ENCODE peak calls at places on chromosome 6, in nine cellular contexts. One of them, this sample, is unnamed.

GRCh38 chr6:37657117-37657886 is 40.4 kb downstream of the MDGA1 start:
- DNase-seq in RPMI8226: no peak
- DNase-seq in lower lobe of right lung: no peak
- DNase-seq in HFF-Myc: no peak
- DNase-seq in HFFc6: peak; percentile 41
- DNase-seq in neural crest cell: no peak
- DNase-seq in keratinocyte: peak; percentile 56
- DNase-seq in ELF-1: no peak
- DNase-seq in stimulated activated CD4-positive, alpha-beta T cell treated with anti-CD3 and anti-CD28 coated beads, Interleukin-4, amount 100 ng/mL, for 1 hour: no peak
- DNase-seq in this sample: no peak

GRCh38 chr6:78570044-78570443 is 297.3 kb upstream of the IRAK1BP1 start:
- DNase-seq in stimulated activated CD4-positive, alpha-beta T cell treated with anti-CD3 and anti-CD28 coated beads, Interleukin-4, amount 100 ng/mL, for 1 hour: no peak
- DNase-seq in lower lobe of right lung: no peak
- DNase-seq in HFFc6: no peak
- DNase-seq in keratinocyte: no peak
- DNase-seq in RPMI8226: no peak
- DNase-seq in neural crest cell: no peak
- DNase-seq in HFF-Myc: no peak
- DNase-seq in ELF-1: peak; percentile 76
- DNase-seq in this sample: no peak

GRCh38 chr6:150076196-150076893 is 7.4 kb upstream of the ULBP3 start:
- DNase-seq in keratinocyte: no peak
- DNase-seq in lower lobe of right lung: no peak
- DNase-seq in HFFc6: no peak
- DNase-seq in neural crest cell: no peak
- DNase-seq in HFF-Myc: no peak
- DNase-seq in RPMI8226: no peak
- DNase-seq in ELF-1: no peak
- DNase-seq in stimulated activated CD4-positive, alpha-beta T cell treated with anti-CD3 and anti-CD28 coated beads, Interleukin-4, amount 100 ng/mL, for 1 hour: no peak
- DNase-seq in this sample: no peak

GRCh38 chr6:71334768-71335167 is 46.2 kb downstream of the OGFRL1 start:
- DNase-seq in lower lobe of right lung: no peak
- DNase-seq in keratinocyte: no peak
- DNase-seq in HFF-Myc: no peak
- DNase-seq in stimulated activated CD4-positive, alpha-beta T cell treated with anti-CD3 and anti-CD28 coated beads, Interleukin-4, amount 100 ng/mL, for 1 hour: no peak
- DNase-seq in neural crest cell: no peak
- DNase-seq in RPMI8226: no peak
- DNase-seq in HFFc6: no peak
- DNase-seq in ELF-1: no peak
- DNase-seq in this sample: no peak

GRCh38 chr6:38354033-38354373 is 285.7 kb downstream of the BTBD9 start:
- DNase-seq in RPMI8226: no peak
- DNase-seq in HFFc6: no peak
- DNase-seq in stimulated activated CD4-positive, alpha-beta T cell treated with anti-CD3 and anti-CD28 coated beads, Interleukin-4, amount 100 ng/mL, for 1 hour: no peak
- DNase-seq in neural crest cell: no peak
- DNase-seq in keratinocyte: no peak
- DNase-seq in ELF-1: no peak
- DNase-seq in lower lobe of right lung: no peak
- DNase-seq in HFF-Myc: no peak
- DNase-seq in this sample: no peak

GRCh38 chr6:30548375-30548774 is 7.9 kb downstream of the GNL1 start:
- DNase-seq in ELF-1: no peak
- DNase-seq in RPMI8226: no peak
- DNase-seq in HFFc6: peak; percentile 52
- DNase-seq in HFF-Myc: no peak
- DNase-seq in keratinocyte: no peak
- DNase-seq in neural crest cell: no peak
- DNase-seq in stimulated activated CD4-positive, alpha-beta T cell treated with anti-CD3 and anti-CD28 coated beads, Interleukin-4, amount 100 ng/mL, for 1 hour: no peak
- DNase-seq in lower lobe of right lung: no peak
- DNase-seq in this sample: no peak

GRCh38 chr6:132819405-132820145 is 5.2 kb downstream of the RPS12 start:
- DNase-seq in ELF-1: peak; percentile 21
- DNase-seq in RPMI8226: no peak
- DNase-seq in neural crest cell: no peak
- DNase-seq in keratinocyte: no peak
- DNase-seq in stimulated activated CD4-positive, alpha-beta T cell treated with anti-CD3 and anti-CD28 coated beads, Interleukin-4, amount 100 ng/mL, for 1 hour: no peak
- DNase-seq in HFF-Myc: no peak
- DNase-seq in lower lobe of right lung: no peak
- DNase-seq in HFFc6: no peak
- DNase-seq in this sample: no peak

GRCh38 chr6:137746264-137746663 is 120.8 kb upstream of the TNFAIP3 start:
- DNase-seq in ELF-1: no peak
- DNase-seq in HFF-Myc: no peak
- DNase-seq in lower lobe of right lung: no peak
- DNase-seq in HFFc6: no peak
- DNase-seq in neural crest cell: no peak
- DNase-seq in keratinocyte: no peak
- DNase-seq in RPMI8226: no peak
- DNase-seq in stimulated activated CD4-positive, alpha-beta T cell treated with anti-CD3 and anti-CD28 coated beads, Interleukin-4, amount 100 ng/mL, for 1 hour: no peak
- DNase-seq in this sample: no peak

GRCh38 chr6:151440930-151441329 is 11.0 kb downstream of the RMND1 start:
- DNase-seq in keratinocyte: no peak
- DNase-seq in lower lobe of right lung: no peak
- DNase-seq in HFF-Myc: no peak
- DNase-seq in RPMI8226: no peak
- DNase-seq in ELF-1: no peak
- DNase-seq in HFFc6: no peak
- DNase-seq in neural crest cell: no peak
- DNase-seq in stimulated activated CD4-positive, alpha-beta T cell treated with anti-CD3 and anti-CD28 coated beads, Interleukin-4, amount 100 ng/mL, for 1 hour: no peak
- DNase-seq in this sample: no peak

GRCh38 chr6:144013486-144013909 is 5.4 kb upstream of the PLAGL1 start:
- DNase-seq in stimulated activated CD4-positive, alpha-beta T cell treated with anti-CD3 and anti-CD28 coated beads, Interleukin-4, amount 100 ng/mL, for 1 hour: peak; percentile 66
- DNase-seq in keratinocyte: peak; percentile 26
- DNase-seq in ELF-1: peak; percentile 79
- DNase-seq in HFF-Myc: peak; percentile 77
- DNase-seq in RPMI8226: peak; percentile 61
- DNase-seq in lower lobe of right lung: peak; percentile 87
- DNase-seq in HFFc6: peak; percentile 72
- DNase-seq in neural crest cell: peak; percentile 72
- DNase-seq in this sample: peak; percentile 52

GRCh38 chr6:17002123-17002522 is 99.7 kb upstream of the STMND1 start:
- DNase-seq in stimulated activated CD4-positive, alpha-beta T cell treated with anti-CD3 and anti-CD28 coated beads, Interleukin-4, amount 100 ng/mL, for 1 hour: no peak
- DNase-seq in RPMI8226: no peak
- DNase-seq in ELF-1: no peak
- DNase-seq in HFFc6: peak; percentile 5
- DNase-seq in lower lobe of right lung: no peak
- DNase-seq in HFF-Myc: no peak
- DNase-seq in keratinocyte: no peak
- DNase-seq in neural crest cell: no peak
- DNase-seq in this sample: no peak

GRCh38 chr6:157772820-157773219 is 50.2 kb upstream of the SNX9 start:
- DNase-seq in RPMI8226: no peak
- DNase-seq in HFFc6: no peak
- DNase-seq in neural crest cell: no peak
- DNase-seq in stimulated activated CD4-positive, alpha-beta T cell treated with anti-CD3 and anti-CD28 coated beads, Interleukin-4, amount 100 ng/mL, for 1 hour: no peak
- DNase-seq in keratinocyte: no peak
- DNase-seq in lower lobe of right lung: no peak
- DNase-seq in HFF-Myc: no peak
- DNase-seq in ELF-1: no peak
- DNase-seq in this sample: no peak

GRCh38 chr6:104118274-104118673 is 741.4 kb downstream of the HACE1 start:
- DNase-seq in HFFc6: no peak
- DNase-seq in ELF-1: no peak
- DNase-seq in RPMI8226: no peak
- DNase-seq in neural crest cell: no peak
- DNase-seq in HFF-Myc: no peak
- DNase-seq in stimulated activated CD4-positive, alpha-beta T cell treated with anti-CD3 and anti-CD28 coated beads, Interleukin-4, amount 100 ng/mL, for 1 hour: no peak
- DNase-seq in keratinocyte: peak; percentile 1
- DNase-seq in lower lobe of right lung: no peak
- DNase-seq in this sample: no peak

GRCh38 chr6:158630944-158631616 is 13.5 kb downstream of the DYNLT1 start:
- DNase-seq in RPMI8226: no peak
- DNase-seq in lower lobe of right lung: peak; percentile 63
- DNase-seq in stimulated activated CD4-positive, alpha-beta T cell treated with anti-CD3 and anti-CD28 coated beads, Interleukin-4, amount 100 ng/mL, for 1 hour: no peak
- DNase-seq in neural crest cell: no peak
- DNase-seq in HFF-Myc: no peak
- DNase-seq in keratinocyte: no peak
- DNase-seq in HFFc6: no peak
- DNase-seq in ELF-1: no peak
- DNase-seq in this sample: no peak

GRCh38 chr6:100335999-100336398 is 128.7 kb downstream of the SIM1 start:
- DNase-seq in lower lobe of right lung: no peak
- DNase-seq in HFF-Myc: no peak
- DNase-seq in stimulated activated CD4-positive, alpha-beta T cell treated with anti-CD3 and anti-CD28 coated beads, Interleukin-4, amount 100 ng/mL, for 1 hour: no peak
- DNase-seq in ELF-1: no peak
- DNase-seq in keratinocyte: no peak
- DNase-seq in neural crest cell: no peak
- DNase-seq in HFFc6: no peak
- DNase-seq in RPMI8226: no peak
- DNase-seq in this sample: no peak

GRCh38 chr6:127051571-127052260 is 66.8 kb upstream of the RSPO3 start:
- DNase-seq in stimulated activated CD4-positive, alpha-beta T cell treated with anti-CD3 and anti-CD28 coated beads, Interleukin-4, amount 100 ng/mL, for 1 hour: no peak
- DNase-seq in RPMI8226: no peak
- DNase-seq in HFFc6: peak; percentile 87
- DNase-seq in neural crest cell: no peak
- DNase-seq in keratinocyte: no peak
- DNase-seq in lower lobe of right lung: no peak
- DNase-seq in ELF-1: no peak
- DNase-seq in HFF-Myc: no peak
- DNase-seq in this sample: no peak

GRCh38 chr6:24322924-24323323 is 34.9 kb downstream of the DCDC2 start:
- DNase-seq in HFF-Myc: no peak
- DNase-seq in keratinocyte: no peak
- DNase-seq in RPMI8226: no peak
- DNase-seq in ELF-1: no peak
- DNase-seq in stimulated activated CD4-positive, alpha-beta T cell treated with anti-CD3 and anti-CD28 coated beads, Interleukin-4, amount 100 ng/mL, for 1 hour: no peak
- DNase-seq in neural crest cell: no peak
- DNase-seq in HFFc6: no peak
- DNase-seq in lower lobe of right lung: no peak
- DNase-seq in this sample: no peak

GRCh38 chr6:34331361-34332050 is 61.0 kb downstream of the NUDT3 start:
- DNase-seq in HFFc6: no peak
- DNase-seq in neural crest cell: no peak
- DNase-seq in RPMI8226: no peak
- DNase-seq in HFF-Myc: no peak
- DNase-seq in ELF-1: no peak
- DNase-seq in lower lobe of right lung: no peak
- DNase-seq in stimulated activated CD4-positive, alpha-beta T cell treated with anti-CD3 and anti-CD28 coated beads, Interleukin-4, amount 100 ng/mL, for 1 hour: no peak
- DNase-seq in keratinocyte: no peak
- DNase-seq in this sample: no peak

GRCh38 chr6:116511424-116512131 is at the start of gene CALHM5:
- DNase-seq in ELF-1: peak; percentile 59
- DNase-seq in keratinocyte: peak; percentile 49
- DNase-seq in stimulated activated CD4-positive, alpha-beta T cell treated with anti-CD3 and anti-CD28 coated beads, Interleukin-4, amount 100 ng/mL, for 1 hour: no peak
- DNase-seq in HFF-Myc: peak; percentile 80
- DNase-seq in lower lobe of right lung: no peak
- DNase-seq in neural crest cell: no peak
- DNase-seq in HFFc6: peak; percentile 91
- DNase-seq in RPMI8226: peak; percentile 68
- DNase-seq in this sample: peak; percentile 9

GRCh38 chr6:52649521-52649920 is 21.4 kb upstream of the TMEM14A start:
- DNase-seq in HFF-Myc: no peak
- DNase-seq in stimulated activated CD4-positive, alpha-beta T cell treated with anti-CD3 and anti-CD28 coated beads, Interleukin-4, amount 100 ng/mL, for 1 hour: no peak
- DNase-seq in ELF-1: no peak
- DNase-seq in keratinocyte: no peak
- DNase-seq in RPMI8226: no peak
- DNase-seq in lower lobe of right lung: no peak
- DNase-seq in HFFc6: no peak
- DNase-seq in neural crest cell: no peak
- DNase-seq in this sample: no peak

GRCh38 chr6:132892929-132893771 is 78.8 kb downstream of the RPS12 start:
- DNase-seq in HFFc6: no peak
- DNase-seq in RPMI8226: no peak
- DNase-seq in ELF-1: no peak
- DNase-seq in HFF-Myc: no peak
- DNase-seq in lower lobe of right lung: no peak
- DNase-seq in stimulated activated CD4-positive, alpha-beta T cell treated with anti-CD3 and anti-CD28 coated beads, Interleukin-4, amount 100 ng/mL, for 1 hour: no peak
- DNase-seq in neural crest cell: no peak
- DNase-seq in keratinocyte: no peak
- DNase-seq in this sample: no peak

This sample was measured in frontal cortex.